ENCODE peak calls at places on chromosomes 4 and X, in nine cellular contexts. B, D, Y, P, T, H, N, C and U are unnamed samples.

GRCh38 chrX:150508461-150509367 is 59.7 kb upstream of the MTM1 start:
- DNase-seq in B (peak; percentile 81), D (no peak), Y (peak; percentile 82), P (peak; percentile 56), T (no peak), H (peak; percentile 22), N (peak; percentile 77), C (peak; percentile 61), U (no peak)

GRCh38 chrX:39981946-39982345 is 115.8 kb downstream of the BCOR start:
- DNase-seq in B (no peak), D (no peak), Y (no peak), P (no peak), T (no peak), H (no peak), N (no peak), C (no peak), U (no peak)

GRCh38 chr4:179941911-179942310 is 2301.3 kb upstream of the TENM3 start:
- DNase-seq in B (no peak), D (no peak), Y (no peak), P (no peak), T (peak; percentile 52), H (no peak), N (no peak), C (no peak), U (no peak)

GRCh38 chrX:13432376-13432775 is 112.5 kb upstream of the ATXN3L start:
- DNase-seq in B (peak; percentile 51), D (no peak), Y (no peak), P (peak; percentile 56), T (no peak), H (peak; percentile 93), N (peak; percentile 68), C (peak; percentile 83), U (no peak)

GRCh38 chrX:113743069-113743468 is 840.8 kb upstream of the HTR2C start:
- DNase-seq in B (no peak), D (no peak), Y (no peak), P (no peak), T (no peak), H (no peak), N (no peak), C (no peak), U (no peak)

GRCh38 chr4:41106694-41107419 is 107.5 kb downstream of the APBB2 start:
- DNase-seq in B (no peak), D (no peak), Y (no peak), P (no peak), T (no peak), H (no peak), N (no peak), C (no peak), U (no peak)

GRCh38 chrX:117808413-117808812 is 308.2 kb downstream of the KLHL13 start:
- DNase-seq in B (no peak), D (no peak), Y (no peak), P (no peak), T (no peak), H (no peak), N (no peak), C (no peak), U (no peak)

GRCh38 chrX:84187501-84188319 is at the start of gene RPS6KA6:
- DNase-seq in B (peak; percentile 35), D (peak; percentile 17), Y (peak; percentile 65), P (peak; percentile 5), T (no peak), H (peak; percentile 17), N (peak; percentile 31), C (peak; percentile 29), U (peak; percentile 58)

GRCh38 chrX:1481636-1482529 is 29.2 kb upstream of the ASMTL start:
- DNase-seq in B (peak; percentile 68), D (peak; percentile 71), Y (peak; percentile 63), P (peak; percentile 68), T (peak; percentile 94), H (peak; percentile 86), N (peak; percentile 63), C (peak; percentile 67), U (no peak)

GRCh38 chr4:16779028-16779675 is 119.3 kb downstream of the LDB2 start:
- DNase-seq in B (no peak), D (no peak), Y (no peak), P (no peak), T (no peak), H (peak; percentile 93), N (no peak), C (no peak), U (no peak)

GRCh38 chrX:86946569-86946968 is 571.0 kb upstream of the KLHL4 start:
- DNase-seq in B (no peak), D (peak; percentile 3), Y (no peak), P (no peak), T (peak; percentile 38), H (no peak), N (no peak), C (peak; percentile 3), U (no peak)

GRCh38 chr4:145679991-145680455 is at the start of gene C4orf51:
- DNase-seq in B (peak; percentile 23), D (no peak), Y (no peak), P (no peak), T (no peak), H (peak; percentile 73), N (no peak), C (peak; percentile 78), U (no peak)

GRCh38 chr4:120842046-120842445 is 80.5 kb downstream of the PRDM5 start:
- DNase-seq in B (no peak), D (no peak), Y (no peak), P (no peak), T (no peak), H (peak; percentile 69), N (no peak), C (peak; percentile 35), U (no peak)

GRCh38 chr4:81913427-81913878 is 441.7 kb upstream of the RASGEF1B start:
- DNase-seq in B (peak; percentile 55), D (peak; percentile 24), Y (no peak), P (peak; percentile 23), T (peak; percentile 62), H (peak; percentile 1), N (no peak), C (peak; percentile 34), U (peak; percentile 75)

GRCh38 chr4:184755278-184755677 is 21.4 kb upstream of the CENPU start:
- DNase-seq in B (no peak), D (no peak), Y (no peak), P (no peak), T (no peak), H (peak; percentile 64), N (no peak), C (no peak), U (no peak)

GRCh38 chr4:22187203-22187835 is 238.7 kb upstream of the KCNIP4 start:
- DNase-seq in B (no peak), D (no peak), Y (no peak), P (no peak), T (no peak), H (no peak), N (no peak), C (no peak), U (no peak)

DNA sequence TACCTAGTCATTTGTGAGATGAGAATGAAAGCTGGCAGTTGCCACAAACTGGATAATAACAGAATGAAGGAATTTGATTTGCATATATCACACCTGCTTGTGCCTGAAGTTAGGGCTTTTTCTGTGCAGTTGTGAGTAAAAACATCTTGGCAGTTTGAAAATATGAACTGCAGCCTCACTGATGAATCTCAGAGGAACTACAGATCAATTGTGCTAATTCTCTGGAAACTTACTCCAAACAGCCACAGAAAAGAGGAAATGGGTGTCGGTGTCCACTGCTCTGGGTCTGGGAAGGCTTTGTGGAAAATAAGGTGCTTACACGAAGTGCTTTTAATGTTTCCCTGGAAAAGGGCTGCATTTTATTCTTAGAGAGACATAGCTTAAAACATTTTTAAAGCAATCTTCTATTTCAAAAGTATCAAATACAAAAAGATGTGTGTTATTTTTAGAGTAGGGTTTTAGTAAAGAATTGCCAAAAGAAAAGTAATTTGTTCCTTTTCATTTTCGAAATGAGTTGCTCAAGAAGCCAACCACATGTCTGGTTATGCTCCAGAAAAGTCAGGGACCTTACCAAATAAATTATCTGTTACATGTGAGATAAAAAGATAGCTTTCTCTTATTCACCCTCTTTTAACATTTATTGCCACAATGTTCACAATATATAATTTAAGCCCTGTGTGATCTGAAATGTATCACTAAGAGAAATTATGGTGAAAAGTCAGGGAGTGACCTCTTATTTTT is 240.1 kb downstream of the FRAS1 start:
- DNase-seq in B (no peak), D (no peak), Y (no peak), P (no peak), T (no peak), H (peak; percentile 20), N (no peak), C (no peak), U (no peak)
- H3K4me3 ChIP-seq in B (no peak overlapping the region), D (no peak overlapping the region), Y (no peak overlapping the region), P (no peak overlapping the region), T (no peak overlapping the region), H (no peak overlapping the region), N (no peak overlapping the region), C (no peak overlapping the region), U (no peak overlapping the region)

GRCh38 chr4:78777556-78777900 is 1.4 kb downstream of the BMP2K start:
- DNase-seq in B (no peak), D (no peak), Y (no peak), P (no peak), T (no peak), H (no peak), N (no peak), C (no peak), U (no peak)
- H3K4me3 ChIP-seq in B (no peak overlapping the region), D (peak overlapping the region; percentile 64), Y (peak overlapping the region; percentile 70), P (peak overlapping the region; percentile 91), T (peak overlapping the region; percentile 96), H (peak overlapping the region; percentile 82), N (peak overlapping the region; percentile 78), C (peak overlapping the region; percentile 99), U (peak overlapping the region; percentile 87)

GRCh38 chr4:38684951-38685350 is 21.0 kb downstream of the KLF3 start:
- DNase-seq in B (no peak), D (no peak), Y (no peak), P (no peak), T (no peak), H (no peak), N (no peak), C (no peak), U (no peak)
- H3K4me3 ChIP-seq in B (no peak overlapping the region), D (no peak overlapping the region), Y (no peak overlapping the region), P (no peak overlapping the region), T (no peak overlapping the region), H (no peak overlapping the region), N (no peak overlapping the region), C (no peak overlapping the region), U (no peak overlapping the region)

GRCh38 chr4:152937280-152937534 is 1.1 kb downstream of the FHDC1 start:
- DNase-seq in B (no peak), D (no peak), Y (no peak), P (no peak), T (no peak), H (no peak), N (no peak), C (no peak), U (no peak)

GRCh38 chr4:152936446-152937279 is 540 bp downstream of the FHDC1 start:
- DNase-seq in B (no peak), D (peak; percentile 22), Y (peak; percentile 46), P (peak; percentile 12), T (peak; percentile 14), H (no peak), N (no peak), C (peak; percentile 21), U (peak; percentile 35)

GRCh38 chr4:152935661-152936445 is at the start of gene FHDC1:
- DNase-seq in B (no peak), D (no peak), Y (no peak), P (peak; percentile 15), T (peak; percentile 23), H (no peak), N (no peak), C (no peak), U (peak; percentile 60)

GRCh38 chr4:152937535-152938236 is 1.6 kb downstream of the FHDC1 start:
- DNase-seq in B (no peak), D (peak; percentile 23), Y (peak; percentile 57), P (peak; percentile 27), T (peak; percentile 27), H (peak; percentile 35), N (no peak), C (peak; percentile 26), U (peak; percentile 27)

GRCh38 chr4:152935138-152935537 is 985 bp upstream of the FHDC1 start:
- DNase-seq in B (no peak), D (peak; percentile 18), Y (no peak), P (no peak), T (peak; percentile 52), H (no peak), N (no peak), C (no peak), U (no peak)
- H3K4me3 ChIP-seq in B (no peak overlapping the region), D (peak overlapping the region; percentile 74), Y (no peak overlapping the region), P (no peak overlapping the region), T (no peak overlapping the region), H (no peak overlapping the region), N (no peak overlapping the region), C (no peak overlapping the region), U (no peak overlapping the region)